ENCODE peak calls at places on chromosomes 6 and 20, in seven cellular contexts. X, T, G, D, F, N and P are unnamed samples.

GRCh38 chr20:30815577-30816181 is 441.8 kb upstream of the DEFB115 start:
- DNase-seq in X (peak), T (no peak), G (no peak), D (no peak), F (no peak), N (no peak), P (peak)

GRCh38 chr20:46558511-46558959 is 8.1 kb upstream of the OCSTAMP start:
- DNase-seq in X (no peak), T (peak), G (peak), D (peak), F (peak), N (peak), P (no peak)

GRCh38 chr20:49781676-49782075 is 31.0 kb upstream of the SLC9A8 start:
- DNase-seq in X (no peak), T (no peak), G (no peak), D (no peak), F (no peak), N (no peak), P (no peak)

GRCh38 chr20:4555188-4555893 is 166.4 kb upstream of the PRND start:
- DNase-seq in X (no peak), T (peak), G (peak), D (no peak), F (no peak), N (peak), P (no peak)

GRCh38 chr20:8764289-8764962 is 304.5 kb upstream of the PLCB4 start:
- DNase-seq in X (no peak), T (no peak), G (peak), D (no peak), F (peak), N (peak), P (no peak)

GRCh38 chr20:61643631-61644386 is 391.7 kb downstream of the CDH4 start:
- DNase-seq in X (no peak), T (no peak), G (no peak), D (no peak), F (no peak), N (no peak), P (no peak)

GRCh38 chr20:53579266-53579580 is 14.4 kb downstream of the ZNF217 start:
- DNase-seq in X (no peak), T (no peak), G (no peak), D (no peak), F (no peak), N (no peak), P (no peak)

GRCh38 chr6:89375427-89375868 is 22.9 kb upstream of the UBE2J1 start:
- DNase-seq in X (peak), T (peak), G (no peak), D (peak), F (no peak), N (peak), P (peak)

GRCh38 chr6:14743465-14744211 is 502.2 kb upstream of the JARID2 start:
- DNase-seq in X (peak), T (peak), G (peak), D (peak), F (peak), N (peak), P (no peak)

GRCh38 chr6:157281570-157281969 is 41.7 kb downstream of the TMEM242 start:
- DNase-seq in X (peak), T (peak), G (peak), D (no peak), F (no peak), N (no peak), P (no peak)
- TF ChIP-seq CTCF in X (peak), T (peak), G (peak), D (no peak), F (peak), N (peak), P (no peak)

DNA sequence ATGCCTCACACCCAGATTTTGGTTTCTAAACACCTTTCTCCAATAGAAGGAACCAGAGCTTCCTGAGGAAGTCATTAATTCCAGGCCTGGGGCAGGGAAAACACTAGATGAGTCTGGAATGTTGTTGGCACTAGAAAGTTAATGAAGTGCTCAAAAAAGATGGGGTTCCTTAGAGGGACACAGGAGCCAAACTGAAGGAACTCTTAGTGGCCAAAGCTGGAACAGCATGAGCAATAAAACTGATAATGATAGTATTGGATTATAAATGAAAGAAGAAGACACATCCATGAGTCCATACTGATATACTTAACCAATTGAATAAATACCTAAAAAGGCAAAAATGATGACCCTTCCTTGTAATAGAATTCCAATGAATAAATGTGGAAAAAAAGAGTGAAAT is 4.4 kb downstream of the IL20RA start:
- DNase-seq in X (no peak), T (no peak), G (no peak), D (no peak), F (no peak), N (no peak), P (no peak)
- TF ChIP-seq CTCF in X (peak), T (no peak), G (peak), D (no peak), F (no peak), N (no peak), P (no peak)

GRCh38 chr6:39004801-39005200 is 43.8 kb upstream of the GLP1R start:
- DNase-seq in X (no peak), T (no peak), G (no peak), D (no peak), F (no peak), N (no peak), P (no peak)

GRCh38 chr6:39005774-39006173 is 42.8 kb upstream of the GLP1R start:
- DNase-seq in X (no peak), T (no peak), G (no peak), D (no peak), F (no peak), N (no peak), P (no peak)

GRCh38 chr6:39007575-39007974 is 41.0 kb upstream of the GLP1R start:
- DNase-seq in X (no peak), T (no peak), G (no peak), D (no peak), F (no peak), N (no peak), P (no peak)

GRCh38 chr6:39003488-39003887 is 45.1 kb upstream of the GLP1R start:
- DNase-seq in X (no peak), T (no peak), G (no peak), D (no peak), F (no peak), N (no peak), P (no peak)

GRCh38 chr6:39003072-39003471 is 45.5 kb upstream of the GLP1R start:
- DNase-seq in X (no peak), T (no peak), G (no peak), D (no peak), F (no peak), N (peak), P (no peak)
- TF ChIP-seq CTCF in X (peak), T (no peak), G (peak), D (no peak), F (peak), N (no peak), P (peak)

DNA sequence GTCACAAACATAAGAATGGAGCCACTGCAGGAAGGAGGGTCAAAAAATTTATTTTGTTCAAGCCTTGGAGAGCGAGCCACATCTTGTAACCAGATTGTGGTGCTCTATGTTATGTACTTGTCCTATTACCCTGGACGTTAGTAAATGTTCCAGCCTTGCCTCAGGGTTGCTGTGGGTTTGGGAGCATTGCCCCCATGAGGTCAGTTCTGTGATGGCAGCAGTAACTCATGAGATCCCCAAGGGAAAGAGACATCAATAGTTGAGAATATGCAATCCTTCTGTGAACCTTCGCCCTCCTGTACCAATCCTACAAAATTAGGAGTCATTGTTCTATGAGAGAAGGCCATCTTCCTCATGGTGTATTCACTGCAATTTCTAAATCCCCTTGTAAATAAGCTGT is 16.4 kb upstream of the CFAP206 start:
- DNase-seq in X (no peak), T (peak), G (peak), D (no peak), F (no peak), N (peak), P (peak)
- TF ChIP-seq CTCF in X (peak), T (peak), G (peak), D (no peak), F (peak), N (peak), P (peak)

DNA sequence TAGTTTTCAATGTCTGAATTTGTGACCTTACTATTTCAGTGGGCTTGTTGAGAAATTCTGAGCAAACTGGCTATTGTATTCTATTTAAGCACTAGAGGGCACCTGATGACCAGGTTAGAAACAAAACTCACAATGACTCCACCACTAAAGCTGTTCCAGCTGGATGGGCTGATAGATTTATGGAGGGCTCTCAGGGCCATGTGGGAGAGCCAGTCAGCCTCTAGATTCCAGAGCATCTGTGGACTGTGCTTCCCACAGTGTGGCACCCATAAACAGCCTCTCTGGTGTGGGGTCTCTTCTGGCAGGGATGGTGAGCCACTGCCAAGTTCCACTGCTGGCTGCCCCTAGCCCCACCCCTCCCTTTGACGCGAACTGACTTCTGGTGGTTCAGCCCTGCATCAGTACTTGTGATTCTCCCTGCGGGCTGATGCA is 29.2 kb downstream of the C6orf58 start:
- DNase-seq in X (no peak), T (no peak), G (peak), D (peak), F (peak), N (peak), P (peak)
- TF ChIP-seq CTCF in X (peak), T (no peak), G (peak), D (no peak), F (peak), N (peak), P (peak)

DNA sequence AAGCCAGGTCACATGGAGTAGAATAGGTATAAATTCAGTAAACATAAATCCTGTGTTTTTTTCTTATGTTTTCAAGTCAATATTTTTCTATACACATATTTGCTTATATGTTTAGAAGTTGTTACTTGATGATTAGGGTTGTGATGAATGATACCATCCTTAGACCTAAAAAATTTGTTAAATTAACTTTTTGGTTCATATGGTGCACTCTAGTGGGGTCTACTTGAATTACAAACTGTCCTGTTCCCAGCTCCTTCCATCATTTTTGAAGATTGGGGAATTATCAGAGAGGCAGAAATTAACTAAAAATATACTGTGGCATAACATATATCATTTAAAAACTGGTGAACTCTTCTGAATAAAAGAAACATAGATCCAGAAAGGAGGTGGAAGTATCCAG is 48.3 kb upstream of the RIPPLY2 start:
- DNase-seq in X (no peak), T (no peak), G (no peak), D (no peak), F (no peak), N (no peak), P (no peak)
- TF ChIP-seq CTCF in X (no peak), T (no peak), G (no peak), D (no peak), F (no peak), N (no peak), P (no peak)

GRCh38 chr20:32509639-32510066 is 75.5 kb downstream of the NOL4L start:
- DNase-seq in X (no peak), T (no peak), G (no peak), D (no peak), F (no peak), N (no peak), P (no peak)
- TF ChIP-seq CTCF in X (peak), T (no peak), G (no peak), D (no peak), F (peak), N (no peak), P (no peak)

GRCh38 chr20:1397710-1398109 is 4.9 kb upstream of the FKBP1A start:
- DNase-seq in X (no peak), T (no peak), G (no peak), D (no peak), F (no peak), N (peak), P (no peak)
- TF ChIP-seq CTCF in X (peak), T (peak), G (peak), D (no peak), F (no peak), N (no peak), P (peak)

DNA sequence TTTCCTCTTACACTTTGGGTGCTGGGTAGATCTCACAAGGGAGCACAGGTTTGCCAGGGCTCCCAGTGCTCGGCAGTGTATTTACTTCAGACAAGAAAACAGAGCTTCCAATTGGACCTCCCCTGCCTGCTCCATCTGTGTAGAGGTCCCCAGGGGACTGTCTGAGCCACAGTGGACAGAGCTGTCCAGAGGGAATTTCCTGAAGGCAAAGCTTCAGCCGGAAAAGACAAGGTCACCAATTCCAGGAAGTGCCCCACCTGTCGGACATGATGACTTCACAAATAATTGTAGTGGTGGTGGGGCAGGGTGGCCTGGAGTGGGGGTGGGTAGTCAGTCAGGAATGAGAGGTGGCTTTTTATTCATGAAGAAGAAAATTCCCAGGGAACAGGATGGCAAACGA is 18.6 kb downstream of the ADGRF5 start:
- DNase-seq in X (no peak), T (no peak), G (no peak), D (no peak), F (no peak), N (peak), P (no peak)
- TF ChIP-seq CTCF in X (no peak), T (no peak), G (no peak), D (no peak), F (no peak), N (no peak), P (no peak)